ENCODE peak calls at places on chromosomes 11 and 22, in four cellular contexts. M, B, V and Q are unnamed samples.

GRCh38 chr11:56122073-56122472 is at the start of gene OR8H3:
- DNase-seq in M (no peak), B (no peak), V (no peak), Q (no peak)

GRCh38 chr22:40739723-40740122 is 60.4 kb downstream of the MCHR1 start:
- DNase-seq in M (no peak), B (no peak), V (no peak), Q (no peak)

GRCh38 chr11:44842219-44842618 is 108.5 kb downstream of the TP53I11 start:
- DNase-seq in M (no peak), B (peak), V (no peak), Q (no peak)

GRCh38 chr22:31443516-31443915 is 44.1 kb downstream of the DRG1 start:
- DNase-seq in M (no peak), B (no peak), V (no peak), Q (no peak)

GRCh38 chr11:15716550-15716949 is 601.8 kb downstream of the INSC start:
- DNase-seq in M (no peak), B (peak), V (no peak), Q (no peak)

GRCh38 chr11:62664405-62665074 is 470 bp downstream of the C11orf98 start:
- DNase-seq in M (no peak), B (no peak), V (no peak), Q (no peak)

GRCh38 chr11:57161351-57161750 is 20.4 kb upstream of the LRRC55 start:
- DNase-seq in M (no peak), B (no peak), V (no peak), Q (no peak)

GRCh38 chr11:92628401-92629292 is 340.8 kb upstream of the MTNR1B start:
- DNase-seq in M (no peak), B (no peak), V (no peak), Q (no peak)

GRCh38 chr11:44949160-44950035 is 1.3 kb downstream of the TP53I11 start:
- DNase-seq in M (peak), B (peak), V (peak), Q (peak)

GRCh38 chr11:62621567-62622470 is at the start of gene B3GAT3:
- DNase-seq in M (peak), B (peak), V (peak), Q (peak)

GRCh38 chr11:35932121-35932520 is 11.7 kb upstream of the LDLRAD3 start:
- DNase-seq in M (no peak), B (no peak), V (no peak), Q (no peak)

GRCh38 chr11:1280116-1281035 is 29.1 kb downstream of the TOLLIP start:
- DNase-seq in M (no peak), B (no peak), V (no peak), Q (no peak)